ENCODE peak calls at places on chromosomes 3 and 15, in eight cellular contexts. One of them, this sample, is unnamed.

GRCh38 chr3:116260491-116260890 is 184.8 kb downstream of the LSAMP start:
- DNase-seq in GM23338: peak; percentile 37
- DNase-seq in right cardiac atrium: no peak
- DNase-seq in PC-9: no peak
- DNase-seq in lung: no peak
- DNase-seq in mucosa of descending colon: no peak
- DNase-seq in sigmoid colon: no peak
- DNase-seq in foreskin fibroblast: no peak
- DNase-seq in this sample: no peak

GRCh38 chr3:107701299-107701698 is 178.5 kb downstream of the BBX start:
- DNase-seq in GM23338: no peak
- DNase-seq in right cardiac atrium: no peak
- DNase-seq in PC-9: no peak
- DNase-seq in lung: no peak
- DNase-seq in mucosa of descending colon: no peak
- DNase-seq in sigmoid colon: no peak
- DNase-seq in foreskin fibroblast: no peak
- DNase-seq in this sample: no peak

GRCh38 chr3:66444146-66444644 is 56.6 kb downstream of the LRIG1 start:
- DNase-seq in GM23338: no peak
- DNase-seq in right cardiac atrium: no peak
- DNase-seq in PC-9: no peak
- DNase-seq in lung: no peak
- DNase-seq in mucosa of descending colon: no peak
- DNase-seq in sigmoid colon: peak; percentile 50
- DNase-seq in foreskin fibroblast: no peak
- DNase-seq in this sample: no peak

GRCh38 chr3:17894434-17895060 is 152.1 kb upstream of the TBC1D5 start:
- DNase-seq in GM23338: peak; percentile 76
- DNase-seq in right cardiac atrium: no peak
- DNase-seq in PC-9: peak; percentile 42
- DNase-seq in lung: peak; percentile 33
- DNase-seq in mucosa of descending colon: peak; percentile 67
- DNase-seq in sigmoid colon: no peak
- DNase-seq in foreskin fibroblast: peak; percentile 73
- DNase-seq in this sample: peak; percentile 21

GRCh38 chr3:143820466-143821221 is 27.6 kb downstream of the SLC9A9 start:
- DNase-seq in GM23338: no peak
- DNase-seq in right cardiac atrium: no peak
- DNase-seq in PC-9: no peak
- DNase-seq in lung: no peak
- DNase-seq in mucosa of descending colon: no peak
- DNase-seq in sigmoid colon: no peak
- DNase-seq in foreskin fibroblast: no peak
- DNase-seq in this sample: no peak

GRCh38 chr3:168847293-168847883 is 751.7 kb upstream of the GOLIM4 start:
- DNase-seq in GM23338: peak; percentile 78
- DNase-seq in right cardiac atrium: no peak
- DNase-seq in PC-9: peak; percentile 38
- DNase-seq in lung: no peak
- DNase-seq in mucosa of descending colon: peak; percentile 46
- DNase-seq in sigmoid colon: no peak
- DNase-seq in foreskin fibroblast: peak; percentile 78
- DNase-seq in this sample: no peak

GRCh38 chr3:131158434-131158833 is 131.8 kb downstream of the NEK11 start:
- DNase-seq in GM23338: no peak
- DNase-seq in right cardiac atrium: no peak
- DNase-seq in PC-9: no peak
- DNase-seq in lung: no peak
- DNase-seq in mucosa of descending colon: no peak
- DNase-seq in sigmoid colon: peak; percentile 57
- DNase-seq in foreskin fibroblast: no peak
- DNase-seq in this sample: no peak

GRCh38 chr3:141644931-141645330 is 93.2 kb upstream of the RNF7 start:
- DNase-seq in GM23338: peak; percentile 92
- DNase-seq in right cardiac atrium: peak; percentile 91
- DNase-seq in PC-9: peak; percentile 37
- DNase-seq in lung: peak; percentile 84
- DNase-seq in mucosa of descending colon: peak; percentile 95
- DNase-seq in sigmoid colon: peak; percentile 87
- DNase-seq in foreskin fibroblast: peak; percentile 75
- DNase-seq in this sample: peak; percentile 79

GRCh38 chr3:32203854-32204253 is 34.6 kb upstream of the CMTM8 start:
- DNase-seq in GM23338: no peak
- DNase-seq in right cardiac atrium: no peak
- DNase-seq in PC-9: no peak
- DNase-seq in lung: no peak
- DNase-seq in mucosa of descending colon: no peak
- DNase-seq in sigmoid colon: no peak
- DNase-seq in foreskin fibroblast: peak; percentile 76
- DNase-seq in this sample: no peak

GRCh38 chr3:32202496-32202895 is 36.0 kb upstream of the CMTM8 start:
- DNase-seq in GM23338: no peak
- DNase-seq in right cardiac atrium: no peak
- DNase-seq in PC-9: no peak
- DNase-seq in lung: no peak
- DNase-seq in mucosa of descending colon: no peak
- DNase-seq in sigmoid colon: no peak
- DNase-seq in foreskin fibroblast: peak; percentile 24
- DNase-seq in this sample: no peak

GRCh38 chr3:32200490-32200889 is 38.0 kb upstream of the CMTM8 start:
- DNase-seq in GM23338: no peak
- DNase-seq in right cardiac atrium: peak; percentile 85
- DNase-seq in PC-9: no peak
- DNase-seq in lung: no peak
- DNase-seq in mucosa of descending colon: no peak
- DNase-seq in sigmoid colon: peak; percentile 89
- DNase-seq in foreskin fibroblast: peak; percentile 68
- DNase-seq in this sample: no peak

GRCh38 chr3:32198714-32199113 is 39.8 kb upstream of the CMTM8 start:
- DNase-seq in GM23338: no peak
- DNase-seq in right cardiac atrium: no peak
- DNase-seq in PC-9: no peak
- DNase-seq in lung: no peak
- DNase-seq in mucosa of descending colon: no peak
- DNase-seq in sigmoid colon: no peak
- DNase-seq in foreskin fibroblast: no peak
- DNase-seq in this sample: no peak

GRCh38 chr3:32200991-32201758 is 37.3 kb upstream of the CMTM8 start:
- DNase-seq in GM23338: no peak
- DNase-seq in right cardiac atrium: peak; percentile 55
- DNase-seq in PC-9: no peak
- DNase-seq in lung: no peak
- DNase-seq in mucosa of descending colon: no peak
- DNase-seq in sigmoid colon: no peak
- DNase-seq in foreskin fibroblast: no peak
- DNase-seq in this sample: no peak
- H3K4me3 ChIP-seq in GM23338: no peak overlapping the region
- H3K4me3 ChIP-seq in right cardiac atrium: no peak overlapping the region
- H3K4me3 ChIP-seq in PC-9: no peak overlapping the region
- H3K4me3 ChIP-seq in lung: no peak overlapping the region
- H3K4me3 ChIP-seq in mucosa of descending colon: no peak overlapping the region
- H3K4me3 ChIP-seq in sigmoid colon: no peak overlapping the region
- H3K4me3 ChIP-seq in foreskin fibroblast: no peak overlapping the region
- H3K4me3 ChIP-seq in this sample: no peak overlapping the region

GRCh38 chr3:134903840-134904239 is 108.8 kb downstream of the EPHB1 start:
- DNase-seq in GM23338: no peak
- DNase-seq in right cardiac atrium: no peak
- DNase-seq in PC-9: no peak
- DNase-seq in lung: no peak
- DNase-seq in mucosa of descending colon: no peak
- DNase-seq in sigmoid colon: no peak
- DNase-seq in foreskin fibroblast: no peak
- DNase-seq in this sample: no peak
- H3K4me3 ChIP-seq in GM23338: no peak overlapping the region
- H3K4me3 ChIP-seq in right cardiac atrium: no peak overlapping the region
- H3K4me3 ChIP-seq in PC-9: no peak overlapping the region
- H3K4me3 ChIP-seq in lung: no peak overlapping the region
- H3K4me3 ChIP-seq in mucosa of descending colon: no peak overlapping the region
- H3K4me3 ChIP-seq in sigmoid colon: no peak overlapping the region
- H3K4me3 ChIP-seq in foreskin fibroblast: no peak overlapping the region
- H3K4me3 ChIP-seq in this sample: no peak overlapping the region

GRCh38 chr15:25717861-25718504 is 145.1 kb downstream of the ATP10A start:
- DNase-seq in GM23338: no peak
- DNase-seq in right cardiac atrium: no peak
- DNase-seq in PC-9: no peak
- DNase-seq in lung: no peak
- DNase-seq in mucosa of descending colon: no peak
- DNase-seq in sigmoid colon: peak; percentile 55
- DNase-seq in foreskin fibroblast: no peak
- DNase-seq in this sample: no peak

GRCh38 chr15:25716414-25717102 is 146.6 kb downstream of the ATP10A start:
- DNase-seq in GM23338: no peak
- DNase-seq in right cardiac atrium: no peak
- DNase-seq in PC-9: no peak
- DNase-seq in lung: no peak
- DNase-seq in mucosa of descending colon: no peak
- DNase-seq in sigmoid colon: peak; percentile 57
- DNase-seq in foreskin fibroblast: no peak
- DNase-seq in this sample: no peak

GRCh38 chr15:25715536-25716413 is 147.4 kb downstream of the ATP10A start:
- DNase-seq in GM23338: no peak
- DNase-seq in right cardiac atrium: no peak
- DNase-seq in PC-9: no peak
- DNase-seq in lung: no peak
- DNase-seq in mucosa of descending colon: no peak
- DNase-seq in sigmoid colon: peak; percentile 47
- DNase-seq in foreskin fibroblast: no peak
- DNase-seq in this sample: no peak

GRCh38 chr15:25718597-25718996 is 144.5 kb downstream of the ATP10A start:
- DNase-seq in GM23338: no peak
- DNase-seq in right cardiac atrium: no peak
- DNase-seq in PC-9: no peak
- DNase-seq in lung: no peak
- DNase-seq in mucosa of descending colon: no peak
- DNase-seq in sigmoid colon: peak; percentile 40
- DNase-seq in foreskin fibroblast: no peak
- DNase-seq in this sample: no peak

DNA sequence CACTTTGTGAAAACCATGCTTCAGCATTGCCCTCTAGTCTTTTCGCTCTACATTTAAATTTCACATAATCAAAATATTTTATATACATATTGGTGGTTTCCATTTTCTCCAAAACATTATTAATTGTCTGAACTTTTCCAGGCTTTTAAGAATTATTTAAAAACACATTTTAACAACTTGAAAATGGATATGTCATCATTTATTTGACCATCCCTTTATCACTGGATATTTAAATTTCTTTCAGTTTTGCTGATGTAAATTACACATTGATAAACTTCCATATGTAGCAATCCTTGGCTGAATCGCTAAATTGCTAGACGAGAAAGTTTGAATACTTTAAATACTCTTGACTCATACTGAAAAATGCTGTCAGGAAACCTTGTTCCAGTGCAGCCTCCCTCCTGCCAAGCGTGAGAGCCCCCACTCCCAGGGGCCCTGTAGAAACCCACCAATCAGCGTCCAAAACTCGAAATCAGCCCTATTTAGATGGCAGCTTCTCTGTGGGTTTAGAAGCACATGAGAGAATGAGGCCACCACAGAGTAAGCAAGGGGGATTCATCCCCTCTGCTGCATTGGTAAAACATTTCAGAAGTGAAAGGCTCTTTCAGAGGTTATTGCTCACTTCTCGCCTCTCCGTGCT is 145.9 kb downstream of the ATP10A start:
- DNase-seq in GM23338: no peak
- DNase-seq in right cardiac atrium: no peak
- DNase-seq in PC-9: no peak
- DNase-seq in lung: no peak
- DNase-seq in mucosa of descending colon: no peak
- DNase-seq in sigmoid colon: peak; percentile 13
- DNase-seq in foreskin fibroblast: no peak
- DNase-seq in this sample: no peak
- H3K4me3 ChIP-seq in GM23338: no peak overlapping the region
- H3K4me3 ChIP-seq in right cardiac atrium: no peak overlapping the region
- H3K4me3 ChIP-seq in PC-9: no peak overlapping the region
- H3K4me3 ChIP-seq in lung: no peak overlapping the region
- H3K4me3 ChIP-seq in mucosa of descending colon: no peak overlapping the region
- H3K4me3 ChIP-seq in sigmoid colon: no peak overlapping the region
- H3K4me3 ChIP-seq in foreskin fibroblast: no peak overlapping the region
- H3K4me3 ChIP-seq in this sample: no peak overlapping the region

GRCh38 chr3:45992133-45992729 is 3.4 kb downstream of the FYCO1 start:
- DNase-seq in GM23338: no peak
- DNase-seq in right cardiac atrium: peak; percentile 60
- DNase-seq in PC-9: no peak
- DNase-seq in lung: no peak
- DNase-seq in mucosa of descending colon: no peak
- DNase-seq in sigmoid colon: peak; percentile 66
- DNase-seq in foreskin fibroblast: no peak
- DNase-seq in this sample: no peak

GRCh38 chr3:45995370-45996192 is at the start of gene FYCO1:
- DNase-seq in GM23338: peak; percentile 97
- DNase-seq in right cardiac atrium: peak; percentile 98
- DNase-seq in PC-9: peak; percentile 82
- DNase-seq in lung: peak; percentile 94
- DNase-seq in mucosa of descending colon: peak; percentile 95
- DNase-seq in sigmoid colon: peak; percentile 97
- DNase-seq in foreskin fibroblast: peak; percentile 96
- DNase-seq in this sample: peak; percentile 65

GRCh38 chr3:45994661-45995369 is 809 bp downstream of the FYCO1 start:
- DNase-seq in GM23338: peak; percentile 30
- DNase-seq in right cardiac atrium: peak; percentile 55
- DNase-seq in PC-9: no peak
- DNase-seq in lung: no peak
- DNase-seq in mucosa of descending colon: peak; percentile 47
- DNase-seq in sigmoid colon: peak; percentile 67
- DNase-seq in foreskin fibroblast: peak; percentile 44
- DNase-seq in this sample: no peak

GRCh38 chr3:45992820-45993219 is 2.8 kb downstream of the FYCO1 start:
- DNase-seq in GM23338: peak; percentile 46
- DNase-seq in right cardiac atrium: no peak
- DNase-seq in PC-9: no peak
- DNase-seq in lung: no peak
- DNase-seq in mucosa of descending colon: no peak
- DNase-seq in sigmoid colon: no peak
- DNase-seq in foreskin fibroblast: peak; percentile 93
- DNase-seq in this sample: no peak

DNA sequence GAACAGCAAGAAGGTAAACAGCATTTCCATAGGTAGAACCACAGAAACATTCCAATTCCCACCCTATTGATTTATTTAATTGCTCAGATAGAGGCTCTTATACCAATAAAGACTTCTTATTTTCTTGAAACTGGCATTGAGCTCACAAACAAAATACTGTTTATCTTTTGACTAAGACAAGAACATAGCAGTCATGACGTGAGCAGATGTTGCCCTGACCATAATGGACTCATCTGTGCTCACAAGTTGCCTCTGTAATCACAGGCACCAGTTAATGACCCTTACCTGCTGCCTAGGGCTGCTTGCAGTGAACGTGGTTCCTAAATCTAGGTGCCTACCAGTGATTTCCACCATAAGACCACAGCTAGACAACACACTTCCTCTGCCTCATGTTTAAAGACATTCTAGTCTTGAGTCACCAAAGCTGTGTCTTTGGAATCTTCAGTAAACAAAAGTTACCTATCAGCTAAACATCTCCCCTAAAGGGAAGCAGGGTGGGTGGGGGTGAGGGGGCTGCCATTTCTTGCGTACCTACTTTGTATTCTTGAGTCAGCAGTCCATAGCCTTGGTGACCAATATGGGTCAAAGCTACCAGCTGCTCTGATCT is 2.1 kb downstream of the FYCO1 start:
- DNase-seq in GM23338: no peak
- DNase-seq in right cardiac atrium: no peak
- DNase-seq in PC-9: no peak
- DNase-seq in lung: no peak
- DNase-seq in mucosa of descending colon: no peak
- DNase-seq in sigmoid colon: no peak
- DNase-seq in foreskin fibroblast: peak; percentile 59
- DNase-seq in this sample: no peak
- H3K4me3 ChIP-seq in GM23338: peak overlapping the region; percentile 14
- H3K4me3 ChIP-seq in right cardiac atrium: no peak overlapping the region
- H3K4me3 ChIP-seq in PC-9: no peak overlapping the region
- H3K4me3 ChIP-seq in lung: no peak overlapping the region
- H3K4me3 ChIP-seq in mucosa of descending colon: no peak overlapping the region
- H3K4me3 ChIP-seq in sigmoid colon: no peak overlapping the region
- H3K4me3 ChIP-seq in foreskin fibroblast: no peak overlapping the region
- H3K4me3 ChIP-seq in this sample: no peak overlapping the region